ENCODE peak calls at places on chromosomes 3 and 15, in six cellular contexts. Q is GM13977, P is OCI-LY7, S is stomach, L is B cell, A is hepatocyte. F is an unnamed sample.

GRCh38 chr3:107369791-107370190 is 7.4 kb upstream of the CCDC54 start:
- DNase-seq in A (no peak), P (no peak), S (no peak), L (no peak), Q (no peak), F (no peak)

GRCh38 chr15:101148881-101149664 is 102.8 kb downstream of the CHSY1 start:
- DNase-seq in P (no peak), A (peak), L (no peak), Q (no peak), S (no peak), F (no peak)

GRCh38 chr3:69179740-69180372 is 57.5 kb upstream of the LMOD3 start:
- DNase-seq in Q (no peak), A (no peak), S (no peak), L (no peak), P (no peak), F (no peak)

GRCh38 chr3:190083631-190084030 is 37.1 kb downstream of the P3H2 start:
- DNase-seq in P (no peak), A (no peak), S (no peak), L (no peak), Q (no peak), F (no peak)

GRCh38 chr3:151835751-151836550 is 22.0 kb downstream of the AADAC start:
- DNase-seq in Q (no peak), P (no peak), S (no peak), A (no peak), L (no peak), F (no peak)

GRCh38 chr15:49082960-49083359 is 36.7 kb upstream of the SECISBP2L start:
- DNase-seq in P (no peak), S (no peak), L (no peak), Q (no peak), A (no peak), F (no peak)

GRCh38 chr3:66957357-66957756 is 40.8 kb upstream of the KBTBD8 start:
- DNase-seq in L (no peak), A (peak), Q (no peak), S (no peak), P (no peak), F (no peak)

GRCh38 chr15:40766194-40766830 is 2.4 kb downstream of the GCHFR start:
- DNase-seq in A (no peak), P (no peak), S (no peak), Q (no peak), L (no peak), F (no peak)

GRCh38 chr3:52225452-52226228 is at the start of gene TLR9:
- DNase-seq in A (no peak), S (no peak), P (peak), L (peak), Q (peak), F (peak)

GRCh38 chr15:38651328-38652038 is 86.9 kb upstream of the RASGRP1 start:
- DNase-seq in S (no peak), L (peak), Q (no peak), A (no peak), P (peak), F (peak)

GRCh38 chr15:70882361-70882760 is 9.9 kb downstream of the THAP10 start:
- DNase-seq in P (no peak), S (no peak), L (no peak), Q (no peak), A (no peak), F (no peak)

GRCh38 chr3:19757773-19758172 is 176.2 kb downstream of the EFHB start:
- DNase-seq in L (no peak), S (no peak), Q (no peak), A (no peak), P (no peak), F (no peak)

GRCh38 chr3:123332124-123332641 is 116.7 kb downstream of the ADCY5 start:
- DNase-seq in A (no peak), Q (no peak), P (no peak), S (no peak), L (no peak), F (no peak)

DNA sequence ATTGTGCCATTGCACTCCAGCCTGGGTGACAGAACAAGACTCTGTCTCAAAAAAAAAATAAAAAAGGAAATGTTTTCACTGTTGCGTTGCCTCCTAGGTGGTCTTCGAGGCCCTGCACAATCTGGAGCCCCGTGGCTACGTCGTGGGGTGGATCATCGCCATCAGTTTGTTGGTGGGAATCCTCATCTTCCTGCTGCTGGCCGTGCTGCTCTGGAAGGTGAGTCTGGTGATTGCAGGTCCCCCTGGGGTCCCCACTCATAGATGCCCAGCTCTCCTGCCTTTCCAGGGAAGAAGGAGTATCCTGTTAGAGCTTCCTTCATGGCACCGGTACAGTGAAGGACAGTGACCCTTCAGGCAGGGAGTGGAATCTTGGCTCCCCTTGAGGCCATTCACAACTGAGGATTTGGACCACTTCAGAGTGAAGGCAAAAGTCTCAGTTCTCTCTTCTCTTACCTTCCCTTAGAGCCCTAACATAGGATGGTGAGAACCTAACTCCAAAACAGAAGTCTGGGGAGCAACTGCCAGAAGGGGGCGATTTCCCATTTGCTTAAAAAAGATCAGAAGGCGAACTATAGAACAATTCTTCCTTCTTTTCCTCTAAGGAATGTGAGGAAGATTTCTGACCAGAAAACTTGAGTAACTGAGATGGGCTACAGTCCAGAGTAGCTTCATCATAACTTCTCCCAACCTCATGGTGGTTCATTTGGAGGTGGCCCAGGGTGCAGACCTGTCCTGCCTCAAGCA is 57.8 kb upstream of the CTDSPL start:
- DNase-seq in P (no peak), A (no peak), Q (no peak), S (no peak), L (no peak), F (no peak)
- TF ChIP-seq CTCF in P (peak), A (no peak), Q (no peak), S (no peak), L (no peak), F (no peak)

GRCh38 chr15:68672781-68673205 is 94.0 kb downstream of the CORO2B start:
- DNase-seq in Q (no peak), S (no peak), P (peak), A (no peak), L (no peak), F (no peak)
- TF ChIP-seq CTCF in Q (no peak), S (no peak), P (peak), A (peak), L (no peak), F (no peak)

DNA sequence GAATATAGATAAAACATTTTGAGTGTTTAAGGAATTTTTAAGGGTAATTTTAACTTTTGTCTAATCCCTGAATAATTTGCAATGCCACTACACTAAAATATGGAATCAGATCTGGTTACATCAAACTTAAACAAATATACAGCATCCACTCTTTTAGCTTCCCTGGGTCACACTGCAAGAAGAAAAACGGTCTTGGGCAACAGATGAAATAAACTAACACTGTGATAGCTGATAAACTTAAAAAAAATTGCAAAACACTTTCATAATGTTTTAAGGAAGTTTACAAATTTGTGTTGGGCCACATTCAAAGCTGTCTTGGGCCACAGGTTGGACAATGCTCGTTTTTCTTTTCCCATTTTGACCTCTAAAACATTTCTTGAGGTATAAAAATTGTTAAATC is 34.3 kb downstream of the CCDC66 start:
- DNase-seq in S (no peak), A (no peak), L (no peak), P (no peak), Q (no peak), F (no peak)
- TF ChIP-seq CTCF in S (no peak), A (no peak), L (no peak), P (no peak), Q (no peak), F (no peak)

DNA sequence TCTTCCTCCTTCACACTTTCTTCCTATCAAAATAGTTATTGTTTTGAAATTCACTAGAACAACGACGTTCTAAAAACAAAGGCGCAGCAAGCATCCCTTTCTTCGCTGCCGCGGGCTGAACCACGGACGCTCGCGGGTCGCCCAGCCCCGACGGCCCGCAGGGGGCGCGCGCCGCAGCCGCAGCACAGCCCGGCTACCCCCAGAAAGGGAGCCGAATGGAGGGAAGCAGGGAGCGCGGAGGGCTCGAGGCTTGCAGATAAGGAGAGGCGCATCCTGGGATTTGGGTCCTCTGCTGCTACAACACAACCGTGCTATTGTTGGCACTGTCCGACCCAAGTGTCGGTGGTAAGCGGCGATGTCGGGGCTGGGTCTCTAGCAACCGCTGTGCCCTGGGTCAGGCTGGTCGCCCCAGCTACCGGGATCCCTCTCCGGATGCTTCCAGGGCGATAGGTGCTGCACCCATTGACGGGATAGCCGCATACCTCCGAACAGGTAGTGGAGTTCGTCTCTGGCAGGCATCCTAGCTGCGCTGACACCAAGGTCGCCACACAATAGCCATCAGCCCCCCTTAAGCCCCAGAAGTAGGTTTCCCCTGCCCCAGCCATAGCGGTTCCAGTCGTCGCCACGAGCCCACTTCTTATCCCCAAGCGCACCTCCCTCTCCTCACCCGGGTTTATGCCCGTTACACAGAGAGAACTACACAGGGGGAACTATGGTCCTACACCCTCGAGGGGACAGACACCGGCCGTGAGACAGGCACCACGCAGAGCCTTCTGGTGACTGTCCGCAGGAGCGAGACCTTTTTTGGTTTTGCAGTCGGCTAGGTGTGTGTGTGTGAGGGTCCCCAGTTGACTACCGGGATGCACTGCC is 6.0 kb downstream of the ONECUT1 start:
- DNase-seq in P (no peak), A (peak), L (peak), S (no peak), Q (no peak), F (peak)
- TF ChIP-seq CTCF in P (peak), A (peak), L (peak), S (no peak), Q (peak), F (peak)

GRCh38 chr3:49133226-49133951 is 539 bp upstream of the LAMB2 start:
- DNase-seq in S (peak), Q (no peak), P (no peak), L (no peak), A (peak), F (no peak)
- TF ChIP-seq CTCF in S (no peak), Q (no peak), P (no peak), L (no peak), A (no peak), F (no peak)

GRCh38 chr3:112111785-112112402 is 21.2 kb downstream of the GCSAM start:
- DNase-seq in L (peak), S (peak), P (peak), A (peak), Q (peak), F (peak)
- TF ChIP-seq CTCF in L (peak), S (no peak), P (peak), A (peak), Q (peak), F (peak)

GRCh38 chr3:141802316-141803077 is 39.3 kb downstream of the GRK7 start:
- DNase-seq in S (no peak), L (no peak), Q (no peak), A (no peak), P (no peak), F (no peak)
- TF ChIP-seq CTCF in S (no peak), L (no peak), Q (no peak), A (no peak), P (no peak), F (no peak)

GRCh38 chr3:128438488-128439072 is 28.1 kb downstream of the DNAJB8 start:
- DNase-seq in A (no peak), L (no peak), S (no peak), P (peak), Q (no peak), F (no peak)
- TF ChIP-seq CTCF in A (peak), L (no peak), S (no peak), P (peak), Q (peak), F (peak)

GRCh38 chr15:79129235-79129634 is 38.7 kb upstream of the RASGRF1 start:
- DNase-seq in S (no peak), P (no peak), L (no peak), Q (no peak), A (no peak), F (no peak)

GRCh38 chr15:79132770-79133169 is 42.2 kb upstream of the RASGRF1 start:
- DNase-seq in P (no peak), S (no peak), L (no peak), Q (no peak), A (no peak), F (no peak)

GRCh38 chr15:79128556-79128955 is 38.0 kb upstream of the RASGRF1 start:
- DNase-seq in A (no peak), S (no peak), Q (no peak), P (no peak), L (no peak), F (no peak)

GRCh38 chr15:79132361-79132760 is 41.8 kb upstream of the RASGRF1 start:
- DNase-seq in P (no peak), S (no peak), A (no peak), Q (no peak), L (no peak), F (no peak)

DNA sequence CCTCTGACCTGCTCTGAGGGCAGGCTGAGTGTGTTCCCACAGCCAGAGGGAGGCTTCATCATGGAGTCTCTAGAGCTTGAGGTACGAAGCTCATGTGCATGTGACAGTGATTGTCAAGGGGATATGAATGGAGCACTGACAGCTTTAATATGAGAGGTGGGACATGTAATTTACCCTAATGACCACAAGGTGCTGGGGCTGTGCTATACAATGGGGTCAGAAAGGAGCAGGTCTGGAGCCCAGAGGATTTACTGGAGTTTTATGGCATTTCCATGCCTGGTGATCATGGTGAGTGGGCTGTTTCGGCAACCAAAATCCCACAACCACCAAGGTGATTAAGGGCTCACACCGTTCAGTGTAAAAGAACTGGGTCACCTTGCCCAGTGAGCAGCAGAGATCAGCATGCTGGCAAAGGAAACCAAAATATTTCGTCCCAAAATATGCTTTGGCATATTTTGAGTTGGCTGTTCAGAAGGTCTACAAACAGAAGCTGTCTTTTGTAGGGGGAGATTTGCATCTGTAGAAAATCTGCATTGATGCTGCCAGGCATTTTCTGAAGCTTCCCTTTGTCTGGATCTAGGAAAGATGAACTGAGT is 40.1 kb upstream of the RASGRF1 start:
- DNase-seq in L (no peak), P (no peak), A (no peak), Q (no peak), S (no peak), F (no peak)
- TF ChIP-seq CTCF in L (no peak), P (peak), A (no peak), Q (peak), S (no peak), F (no peak)